ENCODE peak calls at places on chromosomes 6 and 20, in five cellular contexts. I, J, W, A and V are unnamed samples.

GRCh38 chr6:149271348-149272340 is 45.9 kb upstream of the TAB2 start:
- DNase-seq in I (peak), J (peak), W (no peak), A (no peak), V (peak)

GRCh38 chr6:122803056-122803695 is 14.1 kb downstream of the SMPDL3A start:
- DNase-seq in I (no peak), J (peak), W (no peak), A (no peak), V (peak)

GRCh38 chr6:114304304-114304887 is 38.4 kb downstream of the HS3ST5 start:
- DNase-seq in I (no peak), J (peak), W (peak), A (peak), V (peak)

GRCh38 chr6:56821005-56821432 is 133.9 kb upstream of the BEND6 start:
- DNase-seq in I (no peak), J (no peak), W (peak), A (no peak), V (no peak)

GRCh38 chr6:2209226-2209809 is 36.1 kb downstream of the GMDS start:
- DNase-seq in I (peak), J (peak), W (peak), A (peak), V (no peak)

GRCh38 chr6:16249971-16250370 is 11.6 kb downstream of the GMPR start:
- DNase-seq in I (no peak), J (no peak), W (peak), A (no peak), V (no peak)

GRCh38 chr6:69542494-69542893 is 254.3 kb downstream of the LMBRD1 start:
- DNase-seq in I (no peak), J (no peak), W (no peak), A (no peak), V (no peak)

GRCh38 chr20:58011106-58011946 is 217.1 kb downstream of the ANKRD60 start:
- DNase-seq in I (no peak), J (no peak), W (no peak), A (no peak), V (no peak)

GRCh38 chr6:31339210-31339609 is 17.8 kb downstream of the HLA-B start:
- DNase-seq in I (no peak), J (no peak), W (no peak), A (no peak), V (no peak)

GRCh38 chr6:41428995-41429417 is 93.6 kb downstream of the NCR2 start:
- DNase-seq in I (peak), J (peak), W (no peak), A (peak), V (peak)

GRCh38 chr20:7627734-7628663 is 312.3 kb downstream of the HAO1 start:
- DNase-seq in I (no peak), J (peak), W (no peak), A (no peak), V (peak)

GRCh38 chr6:45541934-45542333 is 164.2 kb upstream of the SUPT3H start:
- DNase-seq in I (no peak), J (peak), W (no peak), A (no peak), V (no peak)

GRCh38 chr6:168041928-168042327 is 37.1 kb downstream of the FRMD1 start:
- DNase-seq in I (no peak), J (no peak), W (no peak), A (no peak), V (no peak)

GRCh38 chr20:32490942-32491763 is 94.0 kb downstream of the NOL4L start:
- DNase-seq in I (no peak), J (no peak), W (no peak), A (no peak), V (no peak)

GRCh38 chr6:66900081-66900770 is 1193.2 kb upstream of the EYS start:
- DNase-seq in I (no peak), J (no peak), W (no peak), A (no peak), V (no peak)

GRCh38 chr20:49859807-49860206 is 47.2 kb downstream of the SLC9A8 start:
- DNase-seq in I (no peak), J (no peak), W (no peak), A (no peak), V (no peak)

GRCh38 chr6:73927421-73927820 is 231.4 kb downstream of the CD109 start:
- DNase-seq in I (no peak), J (no peak), W (no peak), A (no peak), V (no peak)

GRCh38 chr6:20708367-20709124 is 174.3 kb downstream of the CDKAL1 start:
- DNase-seq in I (no peak), J (no peak), W (no peak), A (no peak), V (no peak)

GRCh38 chr6:138404666-138405337 is 779 bp downstream of the HEBP2 start:
- DNase-seq in I (peak), J (no peak), W (no peak), A (no peak), V (no peak)

GRCh38 chr6:10163159-10163962 is 251.5 kb downstream of the TFAP2A start:
- DNase-seq in I (no peak), J (no peak), W (no peak), A (peak), V (no peak)

GRCh38 chr6:5525209-5525608 is 263.9 kb downstream of the FARS2 start:
- DNase-seq in I (no peak), J (peak), W (no peak), A (no peak), V (peak)

GRCh38 chr6:68919537-68919936 is 284.5 kb downstream of the ADGRB3 start:
- DNase-seq in I (no peak), J (no peak), W (no peak), A (no peak), V (no peak)

GRCh38 chr20:38406476-38406875 is 28.7 kb downstream of the SNHG17 start:
- DNase-seq in I (no peak), J (no peak), W (no peak), A (no peak), V (no peak)

GRCh38 chr6:56370591-56371198 is 123.3 kb upstream of the COL21A1 start:
- DNase-seq in I (peak), J (peak), W (peak), A (no peak), V (peak)

GRCh38 chr6:28922841-28923317 is 906 bp downstream of the TRIM27 start:
- DNase-seq in I (peak), J (peak), W (no peak), A (peak), V (no peak)

GRCh38 chr20:49712918-49713778 is 530 bp downstream of the B4GALT5 start:
- DNase-seq in I (peak), J (no peak), W (no peak), A (peak), V (no peak)

GRCh38 chr6:3226422-3227362 is 761 bp downstream of the TUBB2B start:
- DNase-seq in I (no peak), J (no peak), W (no peak), A (peak), V (no peak)

GRCh38 chr20:7094438-7094997 is 327.0 kb downstream of the BMP2 start:
- DNase-seq in I (peak), J (peak), W (peak), A (peak), V (no peak)

GRCh38 chr6:160004419-160005160 is 35.7 kb downstream of the IGF2R start:
- DNase-seq in I (no peak), J (no peak), W (no peak), A (no peak), V (no peak)

GRCh38 chr6:113006494-113006893 is 659.4 kb downstream of the RFPL4B start:
- DNase-seq in I (no peak), J (no peak), W (no peak), A (no peak), V (no peak)

GRCh38 chr20:35307666-35308653 is 15.7 kb upstream of the FAM83C start:
- DNase-seq in I (no peak), J (peak), W (no peak), A (no peak), V (peak)

GRCh38 chr20:56465997-56466396 is 2.4 kb upstream of the RTF2 start:
- DNase-seq in I (no peak), J (no peak), W (no peak), A (no peak), V (no peak)

GRCh38 chr20:50710492-50711063 is 19.2 kb upstream of the RIPOR3 start:
- DNase-seq in I (no peak), J (peak), W (peak), A (no peak), V (no peak)

DNA sequence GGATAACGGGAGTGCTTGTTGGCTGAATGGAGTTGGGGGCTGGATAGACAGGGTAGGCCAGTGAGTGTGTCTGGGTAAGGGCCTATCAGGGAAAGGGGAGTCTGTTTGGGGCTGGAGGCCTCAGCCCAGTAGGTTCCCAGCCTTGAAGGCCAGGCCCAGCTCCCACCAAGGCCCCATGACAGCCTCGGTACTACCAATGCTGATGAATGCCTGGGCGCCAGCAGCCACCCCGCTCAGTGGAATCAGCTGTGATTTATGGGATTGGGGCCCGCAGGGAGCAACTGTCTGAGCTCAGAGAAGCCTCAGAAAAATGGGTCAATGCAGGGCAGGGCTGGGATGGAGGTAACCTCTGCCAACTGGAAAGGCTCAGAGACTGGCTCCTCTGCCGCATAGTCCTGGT is 36.2 kb downstream of the DLGAP4 start:
- DNase-seq in I (no peak), J (no peak), W (no peak), A (no peak), V (no peak)
- H3K4me3 ChIP-seq in I (no peak), J (no peak), W (no peak), A (no peak), V (no peak)

DNA sequence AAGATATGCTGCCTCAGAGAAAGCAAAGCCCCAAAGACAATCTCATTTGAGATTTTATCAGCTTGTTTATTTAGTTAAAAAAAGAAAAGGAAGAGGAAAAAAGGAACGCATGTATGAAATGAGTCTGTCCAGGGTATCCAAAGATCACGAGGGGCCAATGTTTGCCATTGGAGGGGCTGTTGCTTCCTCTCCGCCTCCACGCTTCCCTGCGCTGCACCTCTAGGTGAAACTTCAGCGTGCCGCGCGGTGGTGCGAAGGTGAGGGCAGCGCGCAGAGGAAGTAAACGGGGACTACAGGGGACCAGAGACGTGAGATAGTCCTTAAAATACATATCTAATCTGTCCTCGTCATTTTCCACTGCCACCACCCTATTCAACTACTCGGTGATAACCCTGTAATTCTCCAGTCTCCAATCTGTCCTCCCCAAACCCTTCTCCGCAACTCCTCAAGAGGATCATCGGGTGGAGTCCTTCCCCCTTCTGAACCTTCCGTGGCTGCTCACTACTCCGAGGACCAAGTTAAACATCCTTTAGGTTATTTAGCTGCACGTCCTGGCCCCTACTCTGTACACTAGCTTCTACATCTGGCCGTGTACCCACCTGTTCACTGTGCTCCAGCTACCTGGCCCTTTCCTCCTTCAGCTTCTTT is 1.1 kb upstream of the DCBLD1 start:
- DNase-seq in I (peak), J (no peak), W (peak), A (peak), V (no peak)
- TF ChIP-seq CTCF in I (no peak), J (no peak), W (peak), A (no peak), V (no peak)

GRCh38 chr6:156189714-156190113 is 587.5 kb upstream of the ARID1B start:
- DNase-seq in I (no peak), J (no peak), W (no peak), A (no peak), V (no peak)

GRCh38 chr6:156193381-156193780 is 583.8 kb upstream of the ARID1B start:
- DNase-seq in I (no peak), J (no peak), W (no peak), A (no peak), V (no peak)

GRCh38 chr6:156190270-156190669 is 586.9 kb upstream of the ARID1B start:
- DNase-seq in I (no peak), J (no peak), W (no peak), A (no peak), V (no peak)

GRCh38 chr6:156189195-156189594 is 588.0 kb upstream of the ARID1B start:
- DNase-seq in I (no peak), J (no peak), W (no peak), A (peak), V (no peak)

DNA sequence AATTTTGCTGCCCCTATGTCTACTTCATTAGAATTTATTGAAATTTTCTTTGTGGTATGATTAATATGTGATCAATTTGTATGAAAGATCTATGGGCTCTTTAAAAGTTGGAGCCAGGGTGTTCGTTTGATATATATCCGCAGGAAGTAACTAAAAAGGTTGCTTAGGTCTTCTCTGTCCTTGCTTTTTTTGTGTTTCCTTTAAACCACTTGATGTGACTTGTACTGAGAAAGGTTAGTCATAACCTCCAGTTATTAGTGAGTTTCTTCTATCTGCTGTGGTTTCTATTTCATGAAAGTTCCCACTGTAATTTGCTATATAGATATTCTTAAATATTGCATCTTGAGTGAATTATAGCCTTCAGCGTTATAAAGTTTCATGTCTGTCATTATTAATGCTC is 585.3 kb upstream of the ARID1B start:
- DNase-seq in I (no peak), J (no peak), W (no peak), A (no peak), V (no peak)
- H3K4me3 ChIP-seq in I (no peak), J (no peak), W (no peak), A (no peak), V (no peak)

DNA sequence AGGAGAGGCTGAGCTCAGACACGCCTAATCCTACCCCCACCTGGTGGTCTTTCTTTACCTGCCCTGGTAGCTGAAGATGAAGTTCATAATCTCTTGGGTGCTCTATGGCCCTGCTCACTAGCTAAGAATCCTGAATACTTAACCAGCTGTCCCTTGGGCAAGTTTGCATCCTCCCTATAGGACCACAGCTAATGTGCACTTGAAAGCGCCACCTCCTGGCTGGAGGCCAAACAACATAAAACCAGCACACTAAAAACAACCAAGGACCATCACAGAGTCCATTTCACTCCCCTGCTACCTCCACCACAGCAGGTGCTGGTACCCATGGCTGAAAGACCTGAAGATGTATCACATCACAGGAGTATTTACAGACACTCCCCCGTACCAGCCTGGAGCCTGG is 155.5 kb upstream of the SLC24A3 start:
- DNase-seq in I (no peak), J (no peak), W (no peak), A (peak), V (no peak)
- TF ChIP-seq CTCF in I (no peak), J (no peak), W (peak), A (peak), V (no peak)

GRCh38 chr6:157305676-157306653 is 17.4 kb downstream of the TMEM242 start:
- DNase-seq in I (no peak), J (no peak), W (no peak), A (no peak), V (no peak)
- H3K4me3 ChIP-seq in I (no peak), J (no peak), W (no peak), A (no peak), V (no peak)